ENCODE peak calls at places on chromosomes 12 and 14, in five cellular contexts. One of them, this sample, is unnamed.

GRCh38 chr14:105020815-105021655 is at the start of gene CDCA4:
- DNase-seq in HS-27A: peak
- DNase-seq in GM23338: peak
- DNase-seq in K562: peak
- DNase-seq in HT-29: peak
- DNase-seq in this sample: peak

GRCh38 chr12:65830305-65830704 is 6.0 kb downstream of the HMGA2 start:
- DNase-seq in GM23338: no peak
- DNase-seq in K562: no peak
- DNase-seq in HS-27A: no peak
- DNase-seq in HT-29: no peak
- DNase-seq in this sample: no peak

GRCh38 chr12:69935651-69936100 is 110.6 kb downstream of the MYRFL start:
- DNase-seq in GM23338: no peak
- DNase-seq in HT-29: no peak
- DNase-seq in HS-27A: no peak
- DNase-seq in K562: no peak
- DNase-seq in this sample: peak

GRCh38 chr14:75476274-75476995 is 45.8 kb upstream of the BATF start:
- DNase-seq in K562: no peak
- DNase-seq in HS-27A: no peak
- DNase-seq in HT-29: no peak
- DNase-seq in GM23338: peak
- DNase-seq in this sample: peak

GRCh38 chr12:70535896-70536374 is 101.3 kb downstream of the PTPRB start:
- DNase-seq in HS-27A: no peak
- DNase-seq in HT-29: peak
- DNase-seq in GM23338: no peak
- DNase-seq in K562: no peak
- DNase-seq in this sample: no peak

GRCh38 chr14:100878271-100879146 is 25.0 kb downstream of the RTL1 start:
- DNase-seq in HS-27A: no peak
- DNase-seq in GM23338: no peak
- DNase-seq in HT-29: no peak
- DNase-seq in K562: no peak
- DNase-seq in this sample: no peak

GRCh38 chr12:124318336-124319020 is 23.6 kb downstream of the RFLNA start:
- DNase-seq in HT-29: no peak
- DNase-seq in GM23338: peak
- DNase-seq in K562: no peak
- DNase-seq in HS-27A: no peak
- DNase-seq in this sample: peak

GRCh38 chr12:50599366-50600095 is 94.7 kb downstream of the DIP2B start:
- DNase-seq in HT-29: no peak
- DNase-seq in K562: no peak
- DNase-seq in GM23338: no peak
- DNase-seq in HS-27A: no peak
- DNase-seq in this sample: no peak

GRCh38 chr12:14773685-14774073 is 29.6 kb downstream of the WBP11 start:
- DNase-seq in HT-29: no peak
- DNase-seq in K562: no peak
- DNase-seq in GM23338: peak
- DNase-seq in HS-27A: no peak
- DNase-seq in this sample: no peak

GRCh38 chr12:86283607-86284006 is 27.4 kb upstream of the MGAT4C start:
- DNase-seq in HT-29: no peak
- DNase-seq in K562: no peak
- DNase-seq in HS-27A: no peak
- DNase-seq in GM23338: no peak
- DNase-seq in this sample: no peak

GRCh38 chr12:25962932-25963525 is 4.5 kb downstream of the RASSF8 start:
- DNase-seq in K562: no peak
- DNase-seq in HT-29: no peak
- DNase-seq in HS-27A: no peak
- DNase-seq in GM23338: no peak
- DNase-seq in this sample: no peak

GRCh38 chr14:104442611-104443390 is 136.8 kb upstream of the C14orf180 start:
- DNase-seq in GM23338: no peak
- DNase-seq in HT-29: no peak
- DNase-seq in K562: no peak
- DNase-seq in HS-27A: no peak
- DNase-seq in this sample: peak

GRCh38 chr14:64612021-64612380 is 62.2 kb downstream of the PPP1R36 start:
- DNase-seq in GM23338: no peak
- DNase-seq in HT-29: no peak
- DNase-seq in HS-27A: peak
- DNase-seq in K562: no peak
- DNase-seq in this sample: no peak

GRCh38 chr12:67667276-67668073 is 18.9 kb downstream of the DYRK2 start:
- DNase-seq in K562: no peak
- DNase-seq in HS-27A: no peak
- DNase-seq in HT-29: no peak
- DNase-seq in GM23338: no peak
- DNase-seq in this sample: no peak

GRCh38 chr12:49954863-49955830 is 4.6 kb downstream of the AQP2 start:
- DNase-seq in HT-29: no peak
- DNase-seq in GM23338: peak
- DNase-seq in K562: no peak
- DNase-seq in HS-27A: no peak
- DNase-seq in this sample: peak

GRCh38 chr12:106984588-106985137 is 2.3 kb downstream of the MTERF2 start:
- DNase-seq in K562: no peak
- DNase-seq in HT-29: no peak
- DNase-seq in GM23338: no peak
- DNase-seq in HS-27A: no peak
- DNase-seq in this sample: no peak

GRCh38 chr14:59354666-59355065 is 110.5 kb downstream of the GPR135 start:
- DNase-seq in K562: no peak
- DNase-seq in HS-27A: no peak
- DNase-seq in GM23338: no peak
- DNase-seq in HT-29: no peak
- DNase-seq in this sample: no peak

GRCh38 chr12:104599985-104600712 is 143.4 kb downstream of the CHST11 start:
- DNase-seq in GM23338: no peak
- DNase-seq in HT-29: no peak
- DNase-seq in K562: peak
- DNase-seq in HS-27A: no peak
- DNase-seq in this sample: no peak

GRCh38 chr12:59808317-59808910 is 212.6 kb downstream of the SLC16A7 start:
- DNase-seq in HS-27A: no peak
- DNase-seq in HT-29: peak
- DNase-seq in K562: peak
- DNase-seq in GM23338: peak
- DNase-seq in this sample: no peak

GRCh38 chr14:94132285-94132887 is 3.0 kb upstream of the IFI27L2 start:
- DNase-seq in GM23338: peak
- DNase-seq in K562: peak
- DNase-seq in HS-27A: peak
- DNase-seq in HT-29: peak
- DNase-seq in this sample: peak

GRCh38 chr12:121050725-121051124 is 11.7 kb upstream of the OASL start:
- DNase-seq in HS-27A: no peak
- DNase-seq in GM23338: no peak
- DNase-seq in K562: no peak
- DNase-seq in HT-29: peak
- DNase-seq in this sample: peak

GRCh38 chr14:93619176-93619793 is 169.0 kb downstream of the PRIMA1 start:
- DNase-seq in HS-27A: no peak
- DNase-seq in HT-29: peak
- DNase-seq in GM23338: peak
- DNase-seq in K562: peak
- DNase-seq in this sample: peak

GRCh38 chr12:39464976-39465375 is 22.1 kb upstream of the KIF21A start:
- DNase-seq in HS-27A: no peak
- DNase-seq in GM23338: no peak
- DNase-seq in HT-29: no peak
- DNase-seq in K562: no peak
- DNase-seq in this sample: no peak

GRCh38 chr12:80485222-80485987 is 41.4 kb downstream of the PTPRQ start:
- DNase-seq in HT-29: no peak
- DNase-seq in GM23338: no peak
- DNase-seq in K562: no peak
- DNase-seq in HS-27A: no peak
- DNase-seq in this sample: no peak

GRCh38 chr14:95922080-95922479 is 45.4 kb downstream of the TUNAR start:
- DNase-seq in K562: no peak
- DNase-seq in HS-27A: no peak
- DNase-seq in GM23338: no peak
- DNase-seq in HT-29: no peak
- DNase-seq in this sample: no peak

GRCh38 chr12:57729321-57729844 is 9.2 kb downstream of the AGAP2 start:
- DNase-seq in HS-27A: no peak
- DNase-seq in HT-29: no peak
- DNase-seq in GM23338: no peak
- DNase-seq in K562: no peak
- DNase-seq in this sample: peak